ENCODE peak calls at places on chromosomes 16 and 17, in ten cellular contexts. G is choroid plexus epithelial cell, S is colonic mucosa, I is neural crest cell, P is GM10248, C is pancreas, E is tibial nerve, D is MM.1S, U is AG09309, V is RWPE1. L is an unnamed sample.

GRCh38 chr17:13874817-13875216 is 194.5 kb upstream of the COX10 start:
- DNase-seq in G (no peak), S (no peak), I (no peak), P (no peak), C (no peak), E (no peak), D (no peak), U (no peak), V (no peak), L (no peak)

GRCh38 chr17:21352981-21353265 is 23.2 kb upstream of the KCNJ12 start:
- DNase-seq in G (no peak), S (no peak), I (no peak), P (no peak), C (peak), E (no peak), D (no peak), U (no peak), V (no peak), L (no peak)

GRCh38 chr16:11666108-11667055 is 1.9 kb upstream of the SNN start:
- DNase-seq in G (no peak), S (no peak), I (no peak), P (no peak), C (no peak), E (no peak), D (no peak), U (no peak), V (no peak), L (no peak)

GRCh38 chr16:75578212-75578611 is 12.0 kb downstream of the GABARAPL2 start:
- DNase-seq in G (no peak), S (no peak), I (no peak), P (no peak), C (no peak), E (no peak), D (no peak), U (no peak), V (no peak), L (no peak)

GRCh38 chr17:40561871-40562611 is 3.2 kb downstream of the CCR7 start:
- DNase-seq in G (no peak), S (no peak), I (no peak), P (no peak), C (peak), E (no peak), D (peak), U (no peak), V (no peak), L (peak)

GRCh38 chr16:68019167-68019680 is 3.5 kb upstream of the DPEP2NB start:
- DNase-seq in G (no peak), S (no peak), I (no peak), P (no peak), C (no peak), E (no peak), D (no peak), U (no peak), V (no peak), L (no peak)

GRCh38 chr16:25713785-25714570 is 22.2 kb downstream of the HS3ST4 start:
- DNase-seq in G (no peak), S (no peak), I (no peak), P (no peak), C (no peak), E (no peak), D (no peak), U (no peak), V (no peak), L (no peak)

GRCh38 chr17:74736423-74737298 is at the start of gene RAB37:
- DNase-seq in G (no peak), S (peak), I (no peak), P (peak), C (peak), E (no peak), D (no peak), U (no peak), V (no peak), L (peak)

GRCh38 chr16:85523602-85524364 is 89.3 kb upstream of the GSE1 start:
- DNase-seq in G (peak), S (no peak), I (no peak), P (no peak), C (no peak), E (no peak), D (no peak), U (no peak), V (no peak), L (no peak)

GRCh38 chr16:74026373-74027281 is 270.0 kb upstream of the PSMD7 start:
- DNase-seq in G (no peak), S (no peak), I (no peak), P (no peak), C (no peak), E (no peak), D (no peak), U (no peak), V (no peak), L (no peak)

GRCh38 chr16:3755249-3755648 is 37.9 kb upstream of the TRAP1 start:
- DNase-seq in G (peak), S (no peak), I (no peak), P (no peak), C (no peak), E (no peak), D (no peak), U (no peak), V (no peak), L (no peak)

GRCh38 chr17:79620207-79621038 is 9.6 kb upstream of the RBFOX3 start:
- DNase-seq in G (no peak), S (no peak), I (no peak), P (no peak), C (peak), E (no peak), D (no peak), U (no peak), V (no peak), L (no peak)

GRCh38 chr17:3968017-3968416 is 3.8 kb upstream of the ATP2A3 start:
- DNase-seq in G (no peak), S (no peak), I (no peak), P (no peak), C (no peak), E (no peak), D (no peak), U (no peak), V (no peak), L (no peak)

GRCh38 chr17:39404542-39405378 is 3.3 kb upstream of the FBXL20 start:
- DNase-seq in G (peak), S (no peak), I (no peak), P (no peak), C (no peak), E (no peak), D (no peak), U (peak), V (peak), L (no peak)

GRCh38 chr16:88965411-88965810 is 11.6 kb downstream of the CBFA2T3 start:
- DNase-seq in G (no peak), S (no peak), I (no peak), P (no peak), C (no peak), E (no peak), D (no peak), U (no peak), V (no peak), L (no peak)

GRCh38 chr16:77584205-77584859 is 138.0 kb upstream of the NUDT7 start:
- DNase-seq in G (peak), S (peak), I (peak), P (peak), C (no peak), E (peak), D (peak), U (peak), V (peak), L (peak)

GRCh38 chr17:45868276-45868675 is 23.6 kb downstream of the SPPL2C start:
- DNase-seq in G (no peak), S (no peak), I (no peak), P (no peak), C (no peak), E (no peak), D (no peak), U (peak), V (no peak), L (no peak)

GRCh38 chr17:45869676-45870341 is 24.5 kb upstream of the MAPT start:
- DNase-seq in G (peak), S (no peak), I (no peak), P (no peak), C (no peak), E (no peak), D (no peak), U (no peak), V (no peak), L (no peak)

GRCh38 chr17:45867702-45868101 is 23.0 kb downstream of the SPPL2C start:
- DNase-seq in G (peak), S (no peak), I (no peak), P (no peak), C (no peak), E (no peak), D (no peak), U (no peak), V (peak), L (no peak)

GRCh38 chr17:45871718-45872117 is 22.6 kb upstream of the MAPT start:
- DNase-seq in G (no peak), S (no peak), I (no peak), P (no peak), C (no peak), E (no peak), D (no peak), U (no peak), V (no peak), L (no peak)

DNA sequence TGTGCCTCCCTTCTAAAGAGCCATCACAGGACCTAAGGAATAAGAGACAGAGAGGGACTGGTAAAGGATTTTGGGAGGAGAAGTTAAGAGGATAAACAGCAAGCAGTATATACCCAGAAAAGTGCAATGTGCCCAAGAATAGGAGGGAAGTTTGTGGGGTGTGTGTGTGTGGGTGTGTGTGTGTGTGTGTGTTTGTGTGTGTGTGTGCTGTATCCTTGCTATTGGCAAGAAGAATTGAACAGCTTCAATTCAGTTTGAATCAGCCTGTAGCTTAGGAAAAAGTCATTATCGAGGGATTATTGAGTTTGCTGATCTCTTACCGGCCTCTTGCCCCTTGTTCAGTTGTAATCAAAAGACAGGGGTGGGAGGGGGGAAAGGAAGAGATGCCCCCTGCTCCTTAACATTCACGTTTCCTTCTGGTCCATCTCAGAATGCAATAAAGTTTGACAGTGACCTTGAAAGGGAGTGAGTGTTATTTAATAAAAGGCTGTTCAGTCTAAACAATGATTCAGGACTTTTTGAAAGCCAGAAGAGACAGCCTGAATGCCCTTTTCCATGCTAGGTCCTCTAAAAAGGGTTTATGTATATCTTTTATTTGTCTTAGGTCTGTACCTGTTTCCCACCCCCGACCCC is 23.9 kb upstream of the MAPT start:
- DNase-seq in G (no peak), S (no peak), I (no peak), P (no peak), C (no peak), E (no peak), D (no peak), U (no peak), V (no peak), L (no peak)
- TF ChIP-seq CTCF in G (no peak), S (no peak), I (no peak), P (no peak), C (no peak), E (no peak), D (no peak), U (no peak), V (no peak), L (no peak)

GRCh38 chr17:80968602-80969029 is 23.0 kb upstream of the CHMP6 start:
- DNase-seq in G (peak), S (no peak), I (no peak), P (no peak), C (no peak), E (no peak), D (no peak), U (no peak), V (no peak), L (no peak)

GRCh38 chr17:80969674-80970043 is 22.0 kb upstream of the CHMP6 start:
- DNase-seq in G (no peak), S (no peak), I (no peak), P (no peak), C (no peak), E (no peak), D (no peak), U (no peak), V (no peak), L (no peak)

GRCh38 chr17:80969030-80969673 is 22.5 kb upstream of the CHMP6 start:
- DNase-seq in G (no peak), S (no peak), I (no peak), P (no peak), C (no peak), E (no peak), D (no peak), U (no peak), V (no peak), L (no peak)

GRCh38 chr17:80970762-80971703 is 20.6 kb upstream of the CHMP6 start:
- DNase-seq in G (no peak), S (no peak), I (no peak), P (no peak), C (no peak), E (no peak), D (no peak), U (no peak), V (no peak), L (no peak)

GRCh38 chr17:80970044-80970761 is 21.4 kb upstream of the CHMP6 start:
- DNase-seq in G (peak), S (no peak), I (no peak), P (peak), C (no peak), E (peak), D (peak), U (no peak), V (peak), L (peak)
- TF ChIP-seq CTCF in G (peak), S (no peak), I (peak), P (peak), C (no peak), E (peak), D (peak), U (peak), V (peak), L (peak)

GRCh38 chr16:59058261-59058660 is 324.1 kb upstream of the GOT2 start:
- DNase-seq in G (no peak), S (no peak), I (no peak), P (no peak), C (no peak), E (no peak), D (no peak), U (no peak), V (no peak), L (no peak)
- TF ChIP-seq CTCF in G (no peak), S (no peak), I (no peak), P (no peak), C (no peak), E (no peak), D (no peak), U (no peak), V (no peak), L (no peak)

DNA sequence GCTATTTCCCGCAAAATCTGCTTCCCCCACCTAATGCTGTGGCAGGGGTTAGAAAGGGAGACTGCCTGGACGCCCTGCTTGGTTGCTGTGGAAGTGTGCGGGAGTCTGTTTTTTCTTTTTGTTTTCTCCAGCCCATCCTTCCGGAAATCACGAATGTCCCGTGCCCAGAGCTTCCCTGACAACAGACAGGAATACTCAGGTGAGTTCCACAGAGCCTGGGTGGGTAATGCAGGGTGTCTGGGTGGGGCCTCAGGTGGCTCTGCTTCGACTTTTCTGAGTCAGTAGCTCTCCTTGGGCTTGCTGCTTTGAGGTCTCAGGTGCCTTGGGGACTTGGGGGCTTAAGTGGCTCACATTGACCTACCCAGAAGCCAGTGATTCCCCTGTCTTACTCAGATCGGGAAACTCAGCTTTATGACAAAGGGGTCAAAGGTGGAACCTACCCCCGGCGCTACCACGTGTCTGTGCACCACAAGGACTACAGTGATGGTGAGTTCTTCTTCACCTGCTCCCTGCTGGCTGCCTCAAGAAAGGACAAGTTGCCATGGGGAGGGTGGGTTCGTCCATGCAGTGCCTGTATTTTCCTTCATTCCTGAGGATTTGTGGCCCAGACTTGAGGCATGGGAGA is 11.4 kb downstream of the LIMD2 start:
- DNase-seq in G (no peak), S (no peak), I (no peak), P (peak), C (no peak), E (no peak), D (no peak), U (no peak), V (no peak), L (peak)
- TF ChIP-seq CTCF in G (no peak), S (no peak), I (no peak), P (no peak), C (no peak), E (no peak), D (no peak), U (no peak), V (no peak), L (peak)

DNA sequence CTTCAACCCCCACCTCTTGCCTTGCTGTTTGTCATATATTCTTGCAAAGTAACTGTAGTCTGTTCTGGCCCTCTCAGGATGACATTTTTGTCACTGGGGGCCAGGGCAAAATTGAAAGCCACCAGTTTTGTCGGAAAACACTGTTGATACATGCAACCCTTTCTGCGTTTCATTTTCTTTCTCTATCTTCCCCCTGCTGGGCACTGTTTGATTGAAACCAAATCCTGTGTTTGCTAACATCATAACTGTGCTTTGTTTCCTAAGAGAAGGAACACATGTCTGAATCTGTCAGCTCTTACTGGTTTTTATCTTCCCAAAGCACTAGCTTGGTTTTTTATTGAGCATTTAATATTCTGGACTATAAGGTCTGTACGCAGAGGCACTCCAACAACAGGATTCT is 11.7 kb upstream of the CPPED1 start:
- DNase-seq in G (peak), S (no peak), I (no peak), P (no peak), C (no peak), E (no peak), D (no peak), U (no peak), V (no peak), L (no peak)
- TF ChIP-seq CTCF in G (peak), S (no peak), I (no peak), P (no peak), C (no peak), E (peak), D (no peak), U (peak), V (no peak), L (no peak)

GRCh38 chr16:66928702-66929388 is 3.5 kb upstream of the RRAD start:
- DNase-seq in G (peak), S (no peak), I (no peak), P (no peak), C (no peak), E (no peak), D (no peak), U (no peak), V (no peak), L (no peak)
- TF ChIP-seq CTCF in G (peak), S (peak), I (peak), P (peak), C (no peak), E (peak), D (peak), U (peak), V (no peak), L (peak)

GRCh38 chr17:63399856-63400255 is 46.2 kb downstream of the CYB561 start:
- DNase-seq in G (peak), S (peak), I (no peak), P (no peak), C (no peak), E (no peak), D (no peak), U (no peak), V (no peak), L (no peak)
- TF ChIP-seq CTCF in G (peak), S (no peak), I (no peak), P (no peak), C (no peak), E (no peak), D (no peak), U (peak), V (no peak), L (no peak)

GRCh38 chr16:894841-895240 is 75.9 kb downstream of the LMF1 start:
- DNase-seq in G (no peak), S (no peak), I (no peak), P (no peak), C (no peak), E (no peak), D (no peak), U (no peak), V (no peak), L (no peak)
- TF ChIP-seq CTCF in G (peak), S (no peak), I (peak), P (no peak), C (no peak), E (no peak), D (no peak), U (no peak), V (no peak), L (no peak)

GRCh38 chr16:5965321-5965720 is 867.7 kb upstream of the EEF2KMT start:
- DNase-seq in G (no peak), S (no peak), I (no peak), P (no peak), C (no peak), E (no peak), D (no peak), U (no peak), V (no peak), L (no peak)
- TF ChIP-seq CTCF in G (no peak), S (no peak), I (no peak), P (no peak), C (no peak), E (no peak), D (no peak), U (no peak), V (no peak), L (no peak)

DNA sequence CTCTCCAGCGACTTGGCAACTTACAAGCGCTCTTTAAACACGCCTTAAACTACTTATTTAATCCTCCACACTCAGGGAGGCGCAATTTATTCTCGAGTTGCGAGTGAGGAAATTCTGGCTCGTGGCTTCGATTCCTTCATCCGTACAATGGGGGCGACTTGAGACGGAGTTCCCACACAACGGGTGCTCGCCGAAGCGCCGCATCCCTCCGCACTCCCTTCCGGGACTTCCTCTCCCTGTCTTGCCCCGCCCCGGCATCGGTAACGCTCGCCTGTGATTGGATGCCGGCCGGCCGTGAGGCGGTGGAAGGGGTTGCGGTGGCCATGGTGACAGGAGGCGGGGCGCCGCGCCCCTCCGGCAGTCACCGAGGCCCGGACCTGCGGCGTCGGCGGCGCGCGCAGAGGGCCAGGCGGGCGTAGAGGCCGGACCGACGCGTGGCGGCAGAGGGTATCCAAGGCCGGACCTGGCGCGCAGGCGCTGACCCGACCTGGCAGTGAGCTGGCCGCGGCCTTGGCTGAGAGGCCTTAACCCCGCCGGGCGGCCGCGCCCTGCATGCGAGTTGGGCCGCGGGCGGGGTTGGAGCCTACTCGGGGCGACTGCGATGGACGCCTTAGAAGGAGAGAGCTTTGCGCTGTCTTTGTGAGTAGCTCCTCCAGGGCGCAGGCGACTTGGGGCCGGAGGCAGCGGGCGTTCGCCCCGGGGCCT is at the start of gene ARL2BP:
- DNase-seq in G (peak), S (peak), I (peak), P (peak), C (peak), E (peak), D (peak), U (peak), V (peak), L (peak)
- TF ChIP-seq CTCF in G (no peak), S (no peak), I (peak), P (no peak), C (no peak), E (no peak), D (peak), U (no peak), V (peak), L (no peak)

L was measured in GM13976.